ENCODE peak calls at places on chromosomes 13 and 19, in eight cellular contexts. One of them, this sample, is unnamed.

GRCh38 chr13:47556703-47557102 is 444.4 kb downstream of the SUCLA2 start:
- DNase-seq in left ventricle myocardium inferior: no peak
- DNase-seq in heart left ventricle: no peak
- DNase-seq in IMR-90: no peak
- DNase-seq in CD8-positive, alpha-beta T cell: no peak
- DNase-seq in pancreas: no peak
- DNase-seq in Peyer's patch: no peak
- DNase-seq in esophagus squamous epithelium: no peak
- DNase-seq in this sample: no peak

GRCh38 chr13:27536361-27537101 is 83.8 kb downstream of the LNX2 start:
- DNase-seq in IMR-90: no peak
- DNase-seq in left ventricle myocardium inferior: no peak
- DNase-seq in esophagus squamous epithelium: no peak
- DNase-seq in CD8-positive, alpha-beta T cell: no peak
- DNase-seq in pancreas: no peak
- DNase-seq in Peyer's patch: no peak
- DNase-seq in heart left ventricle: no peak
- DNase-seq in this sample: no peak

GRCh38 chr13:48866204-48866603 is 109.5 kb upstream of the FNDC3A start:
- DNase-seq in left ventricle myocardium inferior: no peak
- DNase-seq in heart left ventricle: no peak
- DNase-seq in Peyer's patch: no peak
- DNase-seq in esophagus squamous epithelium: no peak
- DNase-seq in CD8-positive, alpha-beta T cell: no peak
- DNase-seq in pancreas: no peak
- DNase-seq in IMR-90: no peak
- DNase-seq in this sample: no peak

GRCh38 chr13:91627952-91628739 is 229.7 kb downstream of the GPC5 start:
- DNase-seq in pancreas: no peak
- DNase-seq in Peyer's patch: no peak
- DNase-seq in esophagus squamous epithelium: no peak
- DNase-seq in left ventricle myocardium inferior: no peak
- DNase-seq in CD8-positive, alpha-beta T cell: no peak
- DNase-seq in heart left ventricle: no peak
- DNase-seq in IMR-90: no peak
- DNase-seq in this sample: no peak

GRCh38 chr19:14473073-14473790 is 1.9 kb downstream of the PTGER1 start:
- DNase-seq in esophagus squamous epithelium: no peak
- DNase-seq in left ventricle myocardium inferior: no peak
- DNase-seq in pancreas: no peak
- DNase-seq in heart left ventricle: no peak
- DNase-seq in Peyer's patch: no peak
- DNase-seq in IMR-90: no peak
- DNase-seq in CD8-positive, alpha-beta T cell: no peak
- DNase-seq in this sample: no peak

GRCh38 chr19:7789447-7789846 is 26.4 kb downstream of the CLEC4M start:
- DNase-seq in heart left ventricle: no peak
- DNase-seq in esophagus squamous epithelium: no peak
- DNase-seq in IMR-90: no peak
- DNase-seq in CD8-positive, alpha-beta T cell: no peak
- DNase-seq in Peyer's patch: peak; percentile 56
- DNase-seq in left ventricle myocardium inferior: no peak
- DNase-seq in pancreas: no peak
- DNase-seq in this sample: peak; percentile 18

GRCh38 chr13:91346848-91347211 is 657 bp upstream of the MIR17HG start:
- DNase-seq in heart left ventricle: no peak
- DNase-seq in IMR-90: no peak
- DNase-seq in CD8-positive, alpha-beta T cell: no peak
- DNase-seq in pancreas: peak; percentile 11
- DNase-seq in Peyer's patch: peak; percentile 68
- DNase-seq in esophagus squamous epithelium: no peak
- DNase-seq in left ventricle myocardium inferior: no peak
- DNase-seq in this sample: peak; percentile 97

GRCh38 chr13:49517461-49517860 is 21.7 kb downstream of the PHF11 start:
- DNase-seq in esophagus squamous epithelium: no peak
- DNase-seq in heart left ventricle: no peak
- DNase-seq in CD8-positive, alpha-beta T cell: no peak
- DNase-seq in IMR-90: no peak
- DNase-seq in pancreas: no peak
- DNase-seq in left ventricle myocardium inferior: no peak
- DNase-seq in Peyer's patch: no peak
- DNase-seq in this sample: peak; percentile 27

GRCh38 chr13:28531195-28531955 is 36.4 kb upstream of the FLT1 start:
- DNase-seq in esophagus squamous epithelium: no peak
- DNase-seq in left ventricle myocardium inferior: peak; percentile 61
- DNase-seq in heart left ventricle: peak; percentile 80
- DNase-seq in Peyer's patch: no peak
- DNase-seq in pancreas: no peak
- DNase-seq in CD8-positive, alpha-beta T cell: no peak
- DNase-seq in IMR-90: peak; percentile 30
- DNase-seq in this sample: no peak

GRCh38 chr13:29855784-29856183 is 5.4 kb upstream of the UBL3 start:
- DNase-seq in CD8-positive, alpha-beta T cell: no peak
- DNase-seq in Peyer's patch: no peak
- DNase-seq in esophagus squamous epithelium: no peak
- DNase-seq in IMR-90: no peak
- DNase-seq in heart left ventricle: no peak
- DNase-seq in pancreas: no peak
- DNase-seq in left ventricle myocardium inferior: no peak
- DNase-seq in this sample: no peak

GRCh38 chr19:15781659-15782058 is 5.8 kb upstream of the OR10H5 start:
- DNase-seq in pancreas: no peak
- DNase-seq in IMR-90: no peak
- DNase-seq in CD8-positive, alpha-beta T cell: no peak
- DNase-seq in heart left ventricle: no peak
- DNase-seq in left ventricle myocardium inferior: no peak
- DNase-seq in Peyer's patch: no peak
- DNase-seq in esophagus squamous epithelium: no peak
- DNase-seq in this sample: no peak

GRCh38 chr19:10695401-10696398 is 5.5 kb upstream of the QTRT1 start:
- DNase-seq in IMR-90: peak; percentile 91
- DNase-seq in left ventricle myocardium inferior: peak; percentile 93
- DNase-seq in Peyer's patch: peak; percentile 96
- DNase-seq in CD8-positive, alpha-beta T cell: peak; percentile 88
- DNase-seq in esophagus squamous epithelium: peak; percentile 43
- DNase-seq in heart left ventricle: peak; percentile 97
- DNase-seq in pancreas: peak; percentile 92
- DNase-seq in this sample: peak; percentile 78

GRCh38 chr13:87042946-87043345 is 628.2 kb upstream of the SLITRK5 start:
- DNase-seq in esophagus squamous epithelium: no peak
- DNase-seq in IMR-90: peak; percentile 51
- DNase-seq in left ventricle myocardium inferior: no peak
- DNase-seq in heart left ventricle: no peak
- DNase-seq in pancreas: no peak
- DNase-seq in Peyer's patch: no peak
- DNase-seq in CD8-positive, alpha-beta T cell: no peak
- DNase-seq in this sample: no peak

GRCh38 chr13:94033098-94033497 is 446.4 kb downstream of the DCT start:
- DNase-seq in left ventricle myocardium inferior: no peak
- DNase-seq in CD8-positive, alpha-beta T cell: no peak
- DNase-seq in Peyer's patch: no peak
- DNase-seq in pancreas: no peak
- DNase-seq in IMR-90: no peak
- DNase-seq in esophagus squamous epithelium: no peak
- DNase-seq in heart left ventricle: no peak
- DNase-seq in this sample: no peak

GRCh38 chr13:73138276-73138950 is 79.6 kb downstream of the KLF5 start:
- DNase-seq in IMR-90: peak; percentile 76
- DNase-seq in esophagus squamous epithelium: no peak
- DNase-seq in Peyer's patch: no peak
- DNase-seq in heart left ventricle: no peak
- DNase-seq in CD8-positive, alpha-beta T cell: no peak
- DNase-seq in left ventricle myocardium inferior: no peak
- DNase-seq in pancreas: no peak
- DNase-seq in this sample: no peak

GRCh38 chr13:29935309-29935981 is 85.0 kb upstream of the UBL3 start:
- DNase-seq in heart left ventricle: no peak
- DNase-seq in Peyer's patch: peak; percentile 88
- DNase-seq in CD8-positive, alpha-beta T cell: peak; percentile 86
- DNase-seq in esophagus squamous epithelium: no peak
- DNase-seq in IMR-90: no peak
- DNase-seq in left ventricle myocardium inferior: no peak
- DNase-seq in pancreas: no peak
- DNase-seq in this sample: peak; percentile 18

GRCh38 chr13:92966341-92966740 is 260.3 kb upstream of the GPC6 start:
- DNase-seq in Peyer's patch: no peak
- DNase-seq in heart left ventricle: no peak
- DNase-seq in esophagus squamous epithelium: no peak
- DNase-seq in IMR-90: no peak
- DNase-seq in pancreas: no peak
- DNase-seq in CD8-positive, alpha-beta T cell: no peak
- DNase-seq in left ventricle myocardium inferior: no peak
- DNase-seq in this sample: no peak

GRCh38 chr19:41844601-41845000 is at the start of gene LYPD4:
- DNase-seq in Peyer's patch: no peak
- DNase-seq in IMR-90: no peak
- DNase-seq in esophagus squamous epithelium: no peak
- DNase-seq in CD8-positive, alpha-beta T cell: no peak
- DNase-seq in left ventricle myocardium inferior: no peak
- DNase-seq in heart left ventricle: no peak
- DNase-seq in pancreas: no peak
- DNase-seq in this sample: no peak

GRCh38 chr13:40116008-40116407 is 460.5 kb downstream of the COG6 start:
- DNase-seq in left ventricle myocardium inferior: no peak
- DNase-seq in IMR-90: peak; percentile 40
- DNase-seq in pancreas: peak; percentile 46
- DNase-seq in esophagus squamous epithelium: no peak
- DNase-seq in heart left ventricle: no peak
- DNase-seq in CD8-positive, alpha-beta T cell: no peak
- DNase-seq in Peyer's patch: peak; percentile 88
- DNase-seq in this sample: no peak

GRCh38 chr13:55410398-55411330 is 1730.1 kb upstream of the PRR20A start:
- DNase-seq in CD8-positive, alpha-beta T cell: no peak
- DNase-seq in heart left ventricle: no peak
- DNase-seq in left ventricle myocardium inferior: no peak
- DNase-seq in Peyer's patch: no peak
- DNase-seq in IMR-90: no peak
- DNase-seq in pancreas: no peak
- DNase-seq in esophagus squamous epithelium: no peak
- DNase-seq in this sample: no peak

GRCh38 chr19:7932930-7933300 is 7.0 kb upstream of the CTXN1 start:
- DNase-seq in CD8-positive, alpha-beta T cell: no peak
- DNase-seq in IMR-90: no peak
- DNase-seq in heart left ventricle: no peak
- DNase-seq in left ventricle myocardium inferior: no peak
- DNase-seq in esophagus squamous epithelium: no peak
- DNase-seq in pancreas: no peak
- DNase-seq in Peyer's patch: no peak
- DNase-seq in this sample: no peak

GRCh38 chr13:33228645-33229445 is 56.7 kb downstream of the STARD13 start:
- DNase-seq in esophagus squamous epithelium: no peak
- DNase-seq in IMR-90: peak; percentile 83
- DNase-seq in heart left ventricle: no peak
- DNase-seq in CD8-positive, alpha-beta T cell: no peak
- DNase-seq in Peyer's patch: no peak
- DNase-seq in left ventricle myocardium inferior: no peak
- DNase-seq in pancreas: no peak
- DNase-seq in this sample: peak; percentile 64

GRCh38 chr13:96109125-96109524 is 19.2 kb downstream of the HS6ST3 start:
- DNase-seq in esophagus squamous epithelium: no peak
- DNase-seq in left ventricle myocardium inferior: no peak
- DNase-seq in CD8-positive, alpha-beta T cell: no peak
- DNase-seq in heart left ventricle: no peak
- DNase-seq in pancreas: no peak
- DNase-seq in IMR-90: no peak
- DNase-seq in Peyer's patch: no peak
- DNase-seq in this sample: no peak

GRCh38 chr13:81406639-81407292 is 1065.8 kb upstream of the SPRY2 start:
- DNase-seq in IMR-90: no peak
- DNase-seq in Peyer's patch: peak; percentile 33
- DNase-seq in esophagus squamous epithelium: no peak
- DNase-seq in CD8-positive, alpha-beta T cell: no peak
- DNase-seq in heart left ventricle: no peak
- DNase-seq in pancreas: no peak
- DNase-seq in left ventricle myocardium inferior: no peak
- DNase-seq in this sample: no peak

GRCh38 chr19:18590273-18591272 is 2.0 kb downstream of the REX1BD start:
- DNase-seq in IMR-90: peak; percentile 57
- DNase-seq in left ventricle myocardium inferior: no peak
- DNase-seq in Peyer's patch: peak; percentile 60
- DNase-seq in heart left ventricle: no peak
- DNase-seq in esophagus squamous epithelium: no peak
- DNase-seq in CD8-positive, alpha-beta T cell: no peak
- DNase-seq in pancreas: no peak
- DNase-seq in this sample: no peak
- TF ChIP-seq CTCF in IMR-90: peak; percentile 33
- TF ChIP-seq CTCF in left ventricle myocardium inferior: no peak
- TF ChIP-seq CTCF in Peyer's patch: no peak
- TF ChIP-seq CTCF in heart left ventricle: no peak
- TF ChIP-seq CTCF in esophagus squamous epithelium: peak; percentile 33
- TF ChIP-seq CTCF in CD8-positive, alpha-beta T cell: no peak
- TF ChIP-seq CTCF in pancreas: no peak
- TF ChIP-seq CTCF in this sample: peak; percentile 61

GRCh38 chr13:114145722-114146121 is 13.3 kb upstream of the RASA3 start:
- DNase-seq in heart left ventricle: no peak
- DNase-seq in pancreas: no peak
- DNase-seq in Peyer's patch: peak; percentile 39
- DNase-seq in IMR-90: no peak
- DNase-seq in CD8-positive, alpha-beta T cell: no peak
- DNase-seq in esophagus squamous epithelium: no peak
- DNase-seq in left ventricle myocardium inferior: no peak
- DNase-seq in this sample: no peak
- H3K4me1 ChIP-seq in heart left ventricle: no peaks in the 10 kb centered on the region
- H3K4me1 ChIP-seq in pancreas: peaks cover 17% of the 10 kb centered on the region
- H3K4me1 ChIP-seq in Peyer's patch: peaks cover 40% of the 10 kb centered on the region
- H3K4me1 ChIP-seq in IMR-90: peaks cover 8% of the 10 kb centered on the region
- H3K4me1 ChIP-seq in CD8-positive, alpha-beta T cell: peaks cover 95% of the 10 kb centered on the region
- H3K4me1 ChIP-seq in esophagus squamous epithelium: peaks cover 12% of the 10 kb centered on the region
- H3K4me1 ChIP-seq in left ventricle myocardium inferior: no peaks in the 10 kb centered on the region
- H3K4me1 ChIP-seq in this sample: peaks cover 35% of the 10 kb centered on the region

DNA sequence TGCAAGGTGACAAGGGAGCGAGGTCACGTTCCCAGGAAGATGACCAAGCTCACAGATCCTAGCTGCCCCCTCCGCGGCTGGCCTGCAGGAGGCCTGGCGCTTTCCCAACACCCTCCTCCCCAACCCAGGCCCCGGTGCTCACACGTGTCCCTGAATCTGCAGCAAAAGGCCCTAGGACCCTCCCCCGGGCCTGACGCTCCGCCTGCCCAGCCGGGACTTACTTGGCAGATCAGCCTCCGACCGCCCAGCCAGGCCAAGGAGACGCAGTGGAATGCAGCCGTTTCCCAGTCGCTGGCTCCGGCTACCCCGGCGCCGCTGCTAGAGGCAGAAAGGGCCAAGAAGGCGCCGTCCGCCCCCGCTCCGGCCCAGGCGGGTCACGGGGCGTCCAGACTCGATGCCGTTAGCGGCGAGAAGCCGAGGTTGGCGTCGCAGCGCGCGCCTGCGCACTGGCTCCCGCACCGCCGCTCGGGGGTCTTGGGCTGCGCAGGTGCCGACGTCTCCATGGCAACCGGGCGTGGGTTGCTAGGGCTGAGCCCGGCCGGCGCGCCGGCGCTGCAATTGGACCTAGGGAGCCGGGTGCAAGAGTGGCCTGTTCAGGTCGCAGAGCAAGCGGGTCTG is at the start of gene PNMA8A:
- DNase-seq in left ventricle myocardium inferior: peak; percentile 74
- DNase-seq in IMR-90: peak; percentile 57
- DNase-seq in pancreas: peak; percentile 58
- DNase-seq in esophagus squamous epithelium: no peak
- DNase-seq in CD8-positive, alpha-beta T cell: no peak
- DNase-seq in Peyer's patch: peak; percentile 50
- DNase-seq in heart left ventricle: peak; percentile 89
- DNase-seq in this sample: no peak
- TF ChIP-seq CTCF in left ventricle myocardium inferior: no peak
- TF ChIP-seq CTCF in IMR-90: no peak
- TF ChIP-seq CTCF in pancreas: no peak
- TF ChIP-seq CTCF in esophagus squamous epithelium: no peak
- TF ChIP-seq CTCF in CD8-positive, alpha-beta T cell: no peak
- TF ChIP-seq CTCF in Peyer's patch: no peak
- TF ChIP-seq CTCF in heart left ventricle: no peak
- TF ChIP-seq CTCF in this sample: no peak

GRCh38 chr13:20371825-20372224 is 139.7 kb upstream of the GJB6 start:
- DNase-seq in left ventricle myocardium inferior: no peak
- DNase-seq in heart left ventricle: no peak
- DNase-seq in pancreas: no peak
- DNase-seq in IMR-90: no peak
- DNase-seq in CD8-positive, alpha-beta T cell: no peak
- DNase-seq in esophagus squamous epithelium: no peak
- DNase-seq in Peyer's patch: no peak
- DNase-seq in this sample: no peak
- H3K4me1 ChIP-seq in left ventricle myocardium inferior: no peaks in the 10 kb centered on the region
- H3K4me1 ChIP-seq in heart left ventricle: no peaks in the 10 kb centered on the region
- H3K4me1 ChIP-seq in pancreas: no peaks in the 10 kb centered on the region
- H3K4me1 ChIP-seq in IMR-90: no peaks in the 10 kb centered on the region
- H3K4me1 ChIP-seq in CD8-positive, alpha-beta T cell: no peaks in the 10 kb centered on the region
- H3K4me1 ChIP-seq in esophagus squamous epithelium: no peaks in the 10 kb centered on the region
- H3K4me1 ChIP-seq in Peyer's patch: no peaks in the 10 kb centered on the region
- H3K4me1 ChIP-seq in this sample: no peaks in the 10 kb centered on the region

This sample was measured in OCI-LY7.